ENCODE peak calls at places on chromosomes 13 and 19, in five cellular contexts. H is neural crest cell; K is fibroblast of the aortic adventitia; L is activated T-cell treated with anti-CD3 and anti-CD28 coated beads, Interleukin-2, amount 50 U/mL, for 72 hours; Q is fibroblast of the conjunctiva. A is an unnamed sample.

GRCh38 chr19:33784432-33784831 is 12.2 kb upstream of the KCTD15 start:
- DNase-seq in H (no peak), K (no peak), L (no peak), Q (no peak), A (no peak)

GRCh38 chr19:42850981-42851717 is 28.4 kb downstream of the PSG1 start:
- DNase-seq in H (no peak), K (peak; percentile 98), L (no peak), Q (peak; percentile 80), A (peak; percentile 8)

GRCh38 chr13:110394371-110394841 is 87.3 kb downstream of the COL4A2 start:
- DNase-seq in H (no peak), K (no peak), L (no peak), Q (no peak), A (no peak)

GRCh38 chr19:29873024-29873800 is 61.4 kb downstream of the CCNE1 start:
- DNase-seq in H (peak; percentile 72), K (no peak), L (peak; percentile 75), Q (no peak), A (no peak)

GRCh38 chr19:55160128-55160985 is 2.8 kb upstream of the TNNI3 start:
- DNase-seq in H (peak; percentile 87), K (peak; percentile 83), L (peak; percentile 95), Q (peak; percentile 78), A (peak; percentile 78)

GRCh38 chr13:52809310-52809769 is 39.1 kb downstream of the PCDH8 start:
- DNase-seq in H (peak; percentile 73), K (peak; percentile 60), L (peak; percentile 69), Q (peak; percentile 22), A (peak; percentile 69)

GRCh38 chr13:48873598-48873997 is 102.1 kb upstream of the FNDC3A start:
- DNase-seq in H (no peak), K (peak; percentile 15), L (no peak), Q (peak; percentile 40), A (peak; percentile 50)

GRCh38 chr19:46515879-46516350 is 20.2 kb upstream of the PNMA8B start:
- DNase-seq in H (no peak), K (peak; percentile 52), L (no peak), Q (peak; percentile 20), A (peak; percentile 33)

GRCh38 chr19:14536926-14537692 is 7.7 kb downstream of the TECR start:
- DNase-seq in H (peak; percentile 44), K (peak; percentile 61), L (peak; percentile 55), Q (no peak), A (no peak)

GRCh38 chr13:79936368-79937136 is 404.4 kb downstream of the SPRY2 start:
- DNase-seq in H (no peak), K (peak; percentile 100), L (no peak), Q (peak; percentile 93), A (peak; percentile 99)

GRCh38 chr13:20873348-20873747 is 29.2 kb downstream of the XPO4 start:
- DNase-seq in H (no peak), K (peak; percentile 63), L (no peak), Q (no peak), A (no peak)

GRCh38 chr19:9584073-9584833 is at the start of gene ZNF121:
- DNase-seq in H (peak; percentile 78), K (peak; percentile 77), L (peak; percentile 89), Q (peak; percentile 28), A (peak; percentile 74)

GRCh38 chr13:110641055-110642015 is 26.0 kb downstream of the NAXD start:
- DNase-seq in H (no peak), K (no peak), L (no peak), Q (no peak), A (no peak)

GRCh38 chr13:42946927-42947326 is 45.1 kb downstream of the EPSTI1 start:
- DNase-seq in H (no peak), K (peak; percentile 83), L (no peak), Q (no peak), A (no peak)

GRCh38 chr13:110590577-110590976 is 24.8 kb upstream of the NAXD start:
- DNase-seq in H (no peak), K (no peak), L (no peak), Q (no peak), A (no peak)

GRCh38 chr19:52946322-52947310 is 16.1 kb downstream of the ZNF816 start:
- DNase-seq in H (peak; percentile 22), K (no peak), L (no peak), Q (no peak), A (no peak)

GRCh38 chr19:10761443-10762242 is 43.8 kb downstream of the DNM2 start:
- DNase-seq in H (no peak), K (no peak), L (no peak), Q (no peak), A (no peak)

GRCh38 chr19:29269641-29270040 is 56.7 kb upstream of the UQCRFS1 start:
- DNase-seq in H (no peak), K (no peak), L (no peak), Q (no peak), A (no peak)

GRCh38 chr13:99686157-99686572 is 184.9 kb downstream of the TM9SF2 start:
- DNase-seq in H (no peak), K (peak; percentile 4), L (no peak), Q (no peak), A (no peak)

GRCh38 chr19:29785955-29786589 is 25.7 kb upstream of the CCNE1 start:
- DNase-seq in H (no peak), K (no peak), L (peak; percentile 12), Q (no peak), A (no peak)

GRCh38 chr19:6806488-6806887 is 34.0 kb downstream of the VAV1 start:
- DNase-seq in H (no peak), K (no peak), L (no peak), Q (no peak), A (no peak)

GRCh38 chr13:71610876-71611275 is 256.1 kb downstream of the DACH1 start:
- DNase-seq in H (no peak), K (no peak), L (no peak), Q (no peak), A (no peak)

GRCh38 chr13:114134944-114135610 is 2.7 kb upstream of the RASA3 start:
- DNase-seq in H (no peak), K (no peak), L (no peak), Q (no peak), A (no peak)

GRCh38 chr13:44868397-44868796 is 120.9 kb downstream of the NUFIP1 start:
- DNase-seq in H (no peak), K (no peak), L (peak; percentile 23), Q (no peak), A (no peak)

GRCh38 chr19:6091771-6092291 is 18.5 kb downstream of the RFX2 start:
- DNase-seq in H (no peak), K (peak; percentile 80), L (no peak), Q (no peak), A (no peak)

GRCh38 chr19:7871280-7871529 is 3.0 kb downstream of the PRR36 start:
- DNase-seq in H (no peak), K (no peak), L (no peak), Q (no peak), A (no peak)

A was measured in foreskin melanocyte.